ENCODE peak calls at places on chromosomes 5 and 9, in four cellular contexts. K is effector memory CD4-positive, alpha-beta T cell; D is hypothalamus; R is B cell. V is an unnamed sample.

GRCh38 chr5:96861044-96861443 is 15.3 kb upstream of the ERAP2 start:
- DNase-seq in K (no peak), D (no peak), R (no peak), V (no peak)

GRCh38 chr9:131692612-131692976 is 47.3 kb downstream of the RAPGEF1 start:
- DNase-seq in K (no peak), D (no peak), R (no peak), V (no peak)

GRCh38 chr9:98378206-98379193 is 123.1 kb upstream of the TBC1D2 start:
- DNase-seq in K (no peak), D (no peak), R (no peak), V (no peak)

GRCh38 chr5:98679963-98680362 is 93.5 kb upstream of the RGMB start:
- DNase-seq in K (no peak), D (no peak), R (no peak), V (no peak)

GRCh38 chr5:157602505-157602904 is 26.9 kb upstream of the ADAM19 start:
- DNase-seq in K (no peak), D (no peak), R (peak), V (peak)

GRCh38 chr9:96447406-96447805 is 2.6 kb upstream of the HABP4 start:
- DNase-seq in K (no peak), D (no peak), R (no peak), V (no peak)

GRCh38 chr5:156329197-156329611 is 2.2 kb downstream of the SGCD start:
- DNase-seq in K (no peak), D (no peak), R (no peak), V (no peak)

GRCh38 chr5:113215401-113216060 is 219.3 kb downstream of the TSSK1B start:
- DNase-seq in K (no peak), D (no peak), R (no peak), V (no peak)

GRCh38 chr5:10665799-10666198 is 95.2 kb downstream of the DAP start:
- DNase-seq in K (no peak), D (no peak), R (no peak), V (no peak)

GRCh38 chr9:69871143-69871834 is 50.7 kb downstream of the CFAP95 start:
- DNase-seq in K (no peak), D (no peak), R (no peak), V (no peak)

GRCh38 chr9:120368799-120369198 is 211.2 kb downstream of the CDK5RAP2 start:
- DNase-seq in K (no peak), D (no peak), R (no peak), V (no peak)

GRCh38 chr5:116629168-116629567 is 54.5 kb upstream of the SEMA6A start:
- DNase-seq in K (no peak), D (no peak), R (no peak), V (no peak)

GRCh38 chr9:28956111-28956880 is 1383.0 kb upstream of the C9orf72 start:
- DNase-seq in K (no peak), D (no peak), R (no peak), V (no peak)

GRCh38 chr5:78799254-78800017 is 150.9 kb upstream of the LHFPL2 start:
- DNase-seq in K (no peak), D (no peak), R (no peak), V (no peak)

GRCh38 chr9:104233366-104233765 is 139.3 kb downstream of the SMC2 start:
- DNase-seq in K (no peak), D (no peak), R (no peak), V (no peak)

GRCh38 chr5:119629339-119629738 is at the start of gene FAM170A:
- DNase-seq in K (no peak), D (no peak), R (no peak), V (no peak)

GRCh38 chr9:113631811-113632665 is 168.5 kb downstream of the RGS3 start:
- DNase-seq in K (no peak), D (no peak), R (no peak), V (no peak)

GRCh38 chr5:88388476-88389170 is 120.0 kb upstream of the TMEM161B start:
- DNase-seq in K (no peak), D (no peak), R (no peak), V (no peak)

GRCh38 chr9:21560281-21560745 is 78.2 kb upstream of the IFNE start:
- DNase-seq in K (no peak), D (no peak), R (no peak), V (no peak)

V was measured in effector CD4-positive, alpha-beta T cell.